ENCODE peak calls at places on chromosomes 5 and 9, in four cellular contexts. D is lower lobe of right lung, K is hepatocyte, X is ovary. Q is an unnamed sample. For H3K36me3, the result is how much of the 10 kb centered on the place peaks cover.

GRCh38 chr9:77521091-77521490 is 127.0 kb downstream of the GNA14 start:
- DNase-seq in D (no peak), K (no peak), X (peak), Q (no peak)

GRCh38 chr9:132717326-132717945 is 47.2 kb downstream of the GTF3C4 start:
- DNase-seq in D (no peak), K (no peak), X (no peak), Q (no peak)

GRCh38 chr5:111747336-111747735 is 9.7 kb downstream of the NREP start:
- DNase-seq in D (no peak), K (no peak), X (no peak), Q (no peak)

GRCh38 chr9:18678846-18679245 is 204.9 kb downstream of the ADAMTSL1 start:
- DNase-seq in D (no peak), K (no peak), X (no peak), Q (no peak)

GRCh38 chr9:122860319-122861142 is 32.1 kb upstream of the PDCL start:
- DNase-seq in D (no peak), K (no peak), X (no peak), Q (no peak)

GRCh38 chr9:31597977-31598376 is 786.5 kb upstream of the ACO1 start:
- DNase-seq in D (no peak), K (peak), X (no peak), Q (no peak)

GRCh38 chr5:124661317-124662141 is 84.9 kb downstream of the ZNF608 start:
- DNase-seq in D (no peak), K (peak), X (no peak), Q (peak)

GRCh38 chr9:133818444-133818843 is 80.3 kb upstream of the SARDH start:
- DNase-seq in D (no peak), K (peak), X (no peak), Q (no peak)

GRCh38 chr5:141747646-141748229 is 65.7 kb upstream of the ARAP3 start:
- DNase-seq in D (no peak), K (no peak), X (no peak), Q (no peak)

GRCh38 chr5:1341863-1342262 is 3.0 kb downstream of the CLPTM1L start:
- DNase-seq in D (no peak), K (no peak), X (no peak), Q (no peak)

GRCh38 chr9:4299006-4299795 is 667 bp downstream of the GLIS3 start:
- DNase-seq in D (peak), K (peak), X (peak), Q (no peak)

GRCh38 chr5:66912787-66913186 is 283.8 kb downstream of the CD180 start:
- DNase-seq in D (no peak), K (no peak), X (no peak), Q (no peak)

GRCh38 chr5:146238973-146239372 is 35.6 kb downstream of the RBM27 start:
- DNase-seq in D (no peak), K (no peak), X (no peak), Q (no peak)

GRCh38 chr5:146229222-146229621 is 25.8 kb downstream of the RBM27 start:
- DNase-seq in D (no peak), K (no peak), X (no peak), Q (no peak)

DNA sequence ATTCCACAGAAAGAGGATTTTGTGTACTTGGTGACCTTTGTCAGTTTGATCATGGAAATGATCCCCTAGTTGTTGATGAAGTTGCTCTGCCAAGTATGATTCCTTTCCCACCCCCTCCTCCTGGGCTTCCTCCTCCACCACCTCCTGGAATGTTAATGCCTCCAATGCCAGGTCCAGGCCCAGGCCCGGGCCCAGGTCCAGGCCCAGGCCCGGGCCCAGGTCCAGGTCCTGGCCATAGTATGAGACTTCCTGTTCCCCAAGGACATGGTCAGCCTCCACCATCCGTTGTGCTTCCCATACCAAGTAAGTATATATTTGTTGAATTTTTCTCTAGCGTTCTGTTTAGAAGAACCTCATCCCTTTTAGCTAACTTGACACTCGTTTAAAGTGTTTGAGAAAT is 30.0 kb downstream of the RBM27 start:
- DNase-seq in D (no peak), K (no peak), X (no peak), Q (no peak)
- H3K36me3 ChIP-seq in D (half or more), K (under half), X (under half), Q (under half)

DNA sequence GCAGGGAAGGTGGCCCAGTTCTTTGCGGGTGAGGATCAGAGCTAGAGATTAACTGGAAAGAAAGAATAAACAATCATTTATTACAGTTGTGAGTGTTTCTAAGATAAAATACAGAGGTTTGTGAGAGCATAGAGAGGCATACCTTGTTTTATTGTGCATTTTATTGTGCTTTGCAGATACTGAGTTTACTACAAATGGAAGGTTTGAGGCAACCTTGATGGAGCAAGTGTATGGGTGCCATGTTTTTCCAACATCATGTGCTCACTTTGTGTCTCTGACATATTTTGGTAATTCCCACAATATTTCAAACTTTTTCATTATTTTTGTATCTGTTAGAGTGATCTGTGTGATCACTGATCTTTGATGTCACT is 715 bp upstream of the C5orf34 start:
- DNase-seq in D (no peak), K (peak), X (no peak), Q (no peak)
- TF ChIP-seq CTCF in D (no peak), K (no peak), X (no peak), Q (no peak)

GRCh38 chr9:85704744-85705143 is 37.0 kb downstream of the AGTPBP1 start:
- DNase-seq in D (no peak), K (no peak), X (no peak), Q (no peak)
- H3K36me3 ChIP-seq in D (under half), K (under half), X (under half), Q (under half)

GRCh38 chr5:131164931-131165727 is at the start of gene HINT1:
- DNase-seq in D (peak), K (peak), X (peak), Q (peak)
- TF ChIP-seq CTCF in D (no peak), K (no peak), X (no peak), Q (no peak)

DNA sequence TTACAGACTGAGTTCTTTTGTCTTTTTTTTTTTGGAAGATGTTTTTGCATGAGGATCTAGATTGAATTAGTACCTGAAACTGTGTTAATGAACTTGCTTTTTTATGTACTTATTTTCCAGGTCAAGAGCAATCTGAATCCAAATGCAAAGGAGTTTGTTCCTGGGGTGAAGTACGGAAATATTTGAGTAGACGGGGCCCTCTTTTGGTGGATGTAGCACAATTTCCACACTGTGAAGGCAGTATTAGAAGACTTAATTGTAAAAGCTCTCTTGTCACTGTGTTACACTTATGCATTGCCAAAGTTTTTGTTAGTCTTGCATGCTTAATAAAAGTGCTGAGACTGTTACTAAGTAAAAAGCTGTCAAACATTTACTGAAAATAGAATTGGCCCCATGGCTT is 14.5 kb downstream of the SLC23A1 start:
- DNase-seq in D (no peak), K (no peak), X (no peak), Q (no peak)
- H3K36me3 ChIP-seq in D (half or more), K (under half), X (under half), Q (under half)

DNA sequence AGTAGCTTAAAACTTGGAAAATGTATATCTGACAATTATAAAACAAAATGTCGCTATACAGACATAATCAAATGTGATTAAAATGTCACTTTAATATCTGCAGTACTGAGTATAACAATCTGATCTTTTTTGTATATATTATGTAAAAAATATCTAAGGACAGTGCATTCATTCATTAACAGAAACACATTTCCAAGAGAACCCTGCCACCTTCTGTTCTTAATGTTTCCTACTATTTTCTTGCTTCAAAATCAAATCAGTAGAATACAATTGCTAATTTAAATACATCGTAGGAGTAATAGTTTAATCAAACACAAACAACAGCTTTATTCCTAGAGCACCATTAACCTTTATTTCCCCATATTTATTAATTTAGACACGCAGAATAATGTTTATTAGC is 142.6 kb upstream of the ST8SIA4 start:
- DNase-seq in D (no peak), K (no peak), X (no peak), Q (no peak)
- TF ChIP-seq CTCF in D (peak), K (peak), X (no peak), Q (no peak)

Q was measured in Caco-2.